ENCODE peak calls at places on chromosomes 11 and 22, in four cellular contexts. One of them, this sample, is unnamed.

GRCh38 chr11:9060700-9061111 is 30.7 kb downstream of the SCUBE2 start:
- DNase-seq in T-helper 1 cell: no peak
- DNase-seq in BJ: no peak
- DNase-seq in heart right ventricle: no peak
- DNase-seq in this sample: peak

GRCh38 chr11:3130269-3131071 is 34.6 kb downstream of the OSBPL5 start:
- DNase-seq in T-helper 1 cell: no peak
- DNase-seq in BJ: no peak
- DNase-seq in heart right ventricle: peak
- DNase-seq in this sample: no peak

GRCh38 chr11:104546486-104546885 is 351.8 kb downstream of the CASP12 start:
- DNase-seq in T-helper 1 cell: no peak
- DNase-seq in BJ: no peak
- DNase-seq in heart right ventricle: no peak
- DNase-seq in this sample: no peak

GRCh38 chr22:26168934-26169311 is 339 bp upstream of the SEZ6L start:
- DNase-seq in T-helper 1 cell: no peak
- DNase-seq in BJ: no peak
- DNase-seq in heart right ventricle: no peak
- DNase-seq in this sample: no peak

GRCh38 chr11:74559110-74559933 is 33.1 kb upstream of the POLD3 start:
- DNase-seq in T-helper 1 cell: no peak
- DNase-seq in BJ: no peak
- DNase-seq in heart right ventricle: no peak
- DNase-seq in this sample: no peak

GRCh38 chr11:67468835-67469811 is at the start of gene TMEM134:
- DNase-seq in T-helper 1 cell: peak
- DNase-seq in BJ: no peak
- DNase-seq in heart right ventricle: peak
- DNase-seq in this sample: peak

GRCh38 chr11:12243511-12243910 is 133.1 kb downstream of the MICAL2 start:
- DNase-seq in T-helper 1 cell: no peak
- DNase-seq in BJ: no peak
- DNase-seq in heart right ventricle: no peak
- DNase-seq in this sample: no peak

GRCh38 chr11:114556135-114556534 is 3.5 kb downstream of the NXPE1 start:
- DNase-seq in T-helper 1 cell: no peak
- DNase-seq in BJ: no peak
- DNase-seq in heart right ventricle: no peak
- DNase-seq in this sample: no peak

GRCh38 chr22:28952857-28953256 is 69.5 kb downstream of the ZNRF3 start:
- DNase-seq in T-helper 1 cell: no peak
- DNase-seq in BJ: peak
- DNase-seq in heart right ventricle: no peak
- DNase-seq in this sample: no peak

GRCh38 chr22:44659140-44659539 is 42.9 kb upstream of the PRR5 start:
- DNase-seq in T-helper 1 cell: no peak
- DNase-seq in BJ: no peak
- DNase-seq in heart right ventricle: no peak
- DNase-seq in this sample: no peak

GRCh38 chr11:64609436-64610047 is 18.5 kb downstream of the SLC22A12 start:
- DNase-seq in T-helper 1 cell: no peak
- DNase-seq in BJ: no peak
- DNase-seq in heart right ventricle: peak
- DNase-seq in this sample: peak

GRCh38 chr22:46598737-46599424 is 21.3 kb upstream of the GRAMD4 start:
- DNase-seq in T-helper 1 cell: no peak
- DNase-seq in BJ: no peak
- DNase-seq in heart right ventricle: no peak
- DNase-seq in this sample: no peak

GRCh38 chr11:68212421-68213134 is 518 bp downstream of the KMT5B start:
- DNase-seq in T-helper 1 cell: peak
- DNase-seq in BJ: no peak
- DNase-seq in heart right ventricle: peak
- DNase-seq in this sample: peak

GRCh38 chr22:48711669-48712068 is 1116.0 kb downstream of the BRD1 start:
- DNase-seq in T-helper 1 cell: no peak
- DNase-seq in BJ: no peak
- DNase-seq in heart right ventricle: no peak
- DNase-seq in this sample: no peak

GRCh38 chr22:48440673-48441552 is 1386.8 kb downstream of the BRD1 start:
- DNase-seq in T-helper 1 cell: no peak
- DNase-seq in BJ: no peak
- DNase-seq in heart right ventricle: no peak
- DNase-seq in this sample: no peak

GRCh38 chr11:32893947-32894827 is 1.6 kb downstream of the QSER1 start:
- DNase-seq in T-helper 1 cell: no peak
- DNase-seq in BJ: peak
- DNase-seq in heart right ventricle: no peak
- DNase-seq in this sample: peak

GRCh38 chr22:17847360-17848078 is 73.2 kb upstream of the BID start:
- DNase-seq in T-helper 1 cell: no peak
- DNase-seq in BJ: no peak
- DNase-seq in heart right ventricle: no peak
- DNase-seq in this sample: no peak

GRCh38 chr11:116107229-116107628 is 603.0 kb upstream of the CADM1 start:
- DNase-seq in T-helper 1 cell: no peak
- DNase-seq in BJ: no peak
- DNase-seq in heart right ventricle: no peak
- DNase-seq in this sample: no peak

GRCh38 chr22:40588726-40589125 is 47.8 kb downstream of the MRTFA start:
- DNase-seq in T-helper 1 cell: no peak
- DNase-seq in BJ: no peak
- DNase-seq in heart right ventricle: no peak
- DNase-seq in this sample: no peak

GRCh38 chr22:27377501-27377900 is 424.1 kb downstream of the MN1 start:
- DNase-seq in T-helper 1 cell: no peak
- DNase-seq in BJ: no peak
- DNase-seq in heart right ventricle: no peak
- DNase-seq in this sample: no peak

GRCh38 chr11:57644748-57645715 is 4.7 kb downstream of the YPEL4 start:
- DNase-seq in T-helper 1 cell: peak
- DNase-seq in BJ: no peak
- DNase-seq in heart right ventricle: peak
- DNase-seq in this sample: no peak

GRCh38 chr11:908273-908672 is 2.3 kb downstream of the CHID1 start:
- DNase-seq in T-helper 1 cell: no peak
- DNase-seq in BJ: no peak
- DNase-seq in heart right ventricle: no peak
- DNase-seq in this sample: no peak

GRCh38 chr11:67320011-67320410 is 16.7 kb downstream of the SSH3 start:
- DNase-seq in T-helper 1 cell: no peak
- DNase-seq in BJ: no peak
- DNase-seq in heart right ventricle: no peak
- DNase-seq in this sample: no peak

GRCh38 chr11:122808494-122808893 is 29.8 kb upstream of the CRTAM start:
- DNase-seq in T-helper 1 cell: no peak
- DNase-seq in BJ: no peak
- DNase-seq in heart right ventricle: no peak
- DNase-seq in this sample: no peak

GRCh38 chr11:98036810-98037209 is 983.9 kb upstream of the CNTN5 start:
- DNase-seq in T-helper 1 cell: no peak
- DNase-seq in BJ: no peak
- DNase-seq in heart right ventricle: no peak
- DNase-seq in this sample: no peak

GRCh38 chr11:27718346-27718852 is 18.1 kb upstream of the BDNF start:
- DNase-seq in T-helper 1 cell: no peak
- DNase-seq in BJ: peak
- DNase-seq in heart right ventricle: no peak
- DNase-seq in this sample: peak

GRCh38 chr11:64436025-64436424 is 77.1 kb downstream of the RPS6KA4 start:
- DNase-seq in T-helper 1 cell: no peak
- DNase-seq in BJ: no peak
- DNase-seq in heart right ventricle: no peak
- DNase-seq in this sample: no peak

GRCh38 chr22:40128989-40129388 is 48.7 kb upstream of the TNRC6B start:
- DNase-seq in T-helper 1 cell: no peak
- DNase-seq in BJ: no peak
- DNase-seq in heart right ventricle: no peak
- DNase-seq in this sample: no peak

This sample was measured in H54.